ENCODE peak calls at places on chromosome 7, in seven cellular contexts. K, O, H, T, Z, F and D are unnamed samples.

GRCh38 chr7:147861058-147861716 is 729.4 kb upstream of the C7orf33 start:
- DNase-seq in H (no peak), Z (no peak), T (no peak), O (no peak), K (no peak), F (no peak), D (no peak)

GRCh38 chr7:44289341-44290249 is 35.8 kb downstream of the CAMK2B start:
- DNase-seq in O (no peak), K (no peak), F (no peak), Z (no peak), H (peak), T (peak), D (peak)

GRCh38 chr7:29044529-29044928 is 86.4 kb upstream of the TRIL start:
- DNase-seq in T (no peak), O (no peak), H (no peak), Z (no peak), F (no peak), K (no peak), D (no peak)

GRCh38 chr7:157997991-157998505 is 589.6 kb downstream of the PTPRN2 start:
- DNase-seq in Z (no peak), K (no peak), T (no peak), H (no peak), F (no peak), O (no peak), D (no peak)

GRCh38 chr7:131471605-131472004 is 84.8 kb downstream of the PODXL start:
- DNase-seq in Z (no peak), K (no peak), H (no peak), O (no peak), T (no peak), F (no peak), D (no peak)

GRCh38 chr7:141685285-141686035 is 16.5 kb downstream of the DENND11 start:
- DNase-seq in Z (no peak), T (no peak), K (no peak), H (peak), O (no peak), F (no peak), D (no peak)

GRCh38 chr7:122803851-122804250 is 82.4 kb downstream of the CADPS2 start:
- DNase-seq in F (no peak), H (no peak), K (no peak), Z (no peak), O (no peak), T (no peak), D (no peak)

GRCh38 chr7:81682873-81683272 is 87.0 kb downstream of the HGF start:
- DNase-seq in H (no peak), T (no peak), O (no peak), K (no peak), Z (no peak), F (no peak), D (no peak)

GRCh38 chr7:139732471-139733167 is 45.2 kb downstream of the HIPK2 start:
- DNase-seq in F (no peak), Z (no peak), H (no peak), O (no peak), K (no peak), T (no peak), D (no peak)

GRCh38 chr7:52842192-52842900 is 193.1 kb upstream of the POM121L12 start:
- DNase-seq in T (no peak), K (no peak), F (no peak), Z (no peak), O (no peak), H (no peak), D (no peak)

GRCh38 chr7:151785681-151785965 is 91.3 kb downstream of the PRKAG2 start:
- DNase-seq in O (no peak), T (no peak), H (no peak), Z (no peak), F (no peak), K (no peak), D (no peak)

GRCh38 chr7:102064361-102065025 is 222.2 kb upstream of the SH2B2 start:
- DNase-seq in Z (no peak), T (no peak), K (no peak), O (no peak), F (no peak), H (peak), D (no peak)

GRCh38 chr7:108637049-108637621 is 67.5 kb downstream of the DNAJB9 start:
- DNase-seq in T (no peak), F (no peak), O (no peak), K (no peak), Z (no peak), H (peak), D (no peak)

GRCh38 chr7:19982841-19983835 is 209.7 kb upstream of the TMEM196 start:
- DNase-seq in O (peak), H (no peak), K (no peak), F (no peak), T (peak), Z (no peak), D (no peak)

GRCh38 chr7:89332026-89332425 is 536.5 kb upstream of the TEX47 start:
- DNase-seq in O (no peak), K (no peak), H (no peak), Z (no peak), T (no peak), F (no peak), D (no peak)

GRCh38 chr7:155860840-155861479 is 48.7 kb upstream of the SHH start:
- DNase-seq in O (no peak), H (peak), K (no peak), Z (no peak), F (no peak), T (no peak), D (no peak)

GRCh38 chr7:130374507-130374906 is 5.8 kb upstream of the CPA1 start:
- DNase-seq in H (no peak), F (no peak), Z (no peak), K (no peak), T (no peak), O (no peak), D (no peak)

GRCh38 chr7:24591152-24591551 is 17.9 kb downstream of the PALS2 start:
- DNase-seq in F (no peak), O (no peak), Z (no peak), H (no peak), K (no peak), T (no peak), D (no peak)

GRCh38 chr7:143992677-143993076 is 7.4 kb upstream of the OR6B1 start:
- DNase-seq in T (no peak), O (no peak), Z (no peak), K (no peak), H (no peak), F (no peak), D (no peak)

GRCh38 chr7:6209340-6209739 is 63.1 kb downstream of the CYTH3 start:
- DNase-seq in H (no peak), T (no peak), Z (no peak), F (no peak), O (no peak), K (no peak), D (no peak)

GRCh38 chr7:50660830-50661175 is 95.6 kb upstream of the DDC start:
- DNase-seq in H (no peak), F (no peak), K (no peak), O (no peak), T (no peak), Z (no peak), D (no peak)

GRCh38 chr7:45511721-45512422 is 62.3 kb upstream of the ADCY1 start:
- DNase-seq in F (no peak), Z (no peak), O (no peak), H (no peak), K (no peak), T (no peak), D (no peak)

GRCh38 chr7:84025332-84025927 is 169.2 kb downstream of the SEMA3A start:
- DNase-seq in K (no peak), F (no peak), H (no peak), Z (no peak), T (no peak), O (no peak), D (no peak)

GRCh38 chr7:22668971-22669401 is 58.0 kb upstream of the IL6 start:
- DNase-seq in Z (no peak), K (no peak), H (no peak), T (peak), O (no peak), F (no peak), D (no peak)

GRCh38 chr7:143199040-143199439 is 15.8 kb downstream of the TAS2R39 start:
- DNase-seq in H (no peak), F (no peak), Z (no peak), O (no peak), K (no peak), T (no peak), D (no peak)

GRCh38 chr7:43076189-43076605 is 36.2 kb upstream of the HECW1 start:
- DNase-seq in F (peak), H (no peak), O (no peak), K (no peak), T (peak), Z (no peak), D (no peak)

GRCh38 chr7:64636386-64636785 is 29.5 kb upstream of the ZNF107 start:
- DNase-seq in T (no peak), O (no peak), H (no peak), F (no peak), K (no peak), Z (no peak), D (no peak)

GRCh38 chr7:51569581-51569980 is 253.0 kb upstream of the COBL start:
- DNase-seq in F (no peak), Z (no peak), K (no peak), O (no peak), T (no peak), H (no peak), D (no peak)

GRCh38 chr7:132041108-132041507 is 484.7 kb upstream of the PODXL start:
- DNase-seq in F (no peak), H (no peak), T (no peak), O (no peak), Z (no peak), K (no peak), D (no peak)

GRCh38 chr7:16284581-16284980 is 136.8 kb downstream of the CRPPA start:
- DNase-seq in Z (no peak), K (no peak), F (no peak), H (no peak), O (no peak), T (no peak), D (no peak)

GRCh38 chr7:158469396-158470051 is 118.1 kb downstream of the PTPRN2 start:
- DNase-seq in F (no peak), Z (no peak), H (no peak), T (no peak), O (no peak), K (no peak), D (no peak)

GRCh38 chr7:99393363-99394187 is 14.8 kb downstream of the PDAP1 start:
- DNase-seq in F (no peak), T (peak), H (no peak), K (no peak), O (peak), Z (no peak), D (no peak)

GRCh38 chr7:47520408-47520807 is 61.5 kb downstream of the TNS3 start:
- DNase-seq in F (no peak), O (no peak), T (no peak), K (no peak), Z (no peak), H (no peak), D (no peak)

GRCh38 chr7:102063736-102064135 is 222.9 kb upstream of the SH2B2 start:
- DNase-seq in F (no peak), T (peak), H (peak), Z (no peak), K (no peak), O (no peak), D (no peak)

GRCh38 chr7:2120841-2121830 is 111.6 kb downstream of the MAD1L1 start:
- DNase-seq in F (no peak), K (no peak), O (no peak), T (no peak), H (no peak), Z (no peak), D (no peak)

GRCh38 chr7:50834679-50835078 is 52.0 kb upstream of the GRB10 start:
- DNase-seq in Z (no peak), K (no peak), H (no peak), O (no peak), F (no peak), T (no peak), D (no peak)

GRCh38 chr7:37330775-37331174 is 117.9 kb downstream of the ELMO1 start:
- DNase-seq in T (no peak), O (no peak), F (no peak), Z (no peak), H (no peak), K (no peak), D (no peak)

GRCh38 chr7:128915841-128916642 is 5.5 kb upstream of the KCP start:
- DNase-seq in O (no peak), K (no peak), H (no peak), Z (no peak), F (no peak), T (peak), D (no peak)

GRCh38 chr7:601573-602340 is 82.1 kb upstream of the PDGFA start:
- DNase-seq in O (no peak), F (peak), Z (peak), K (peak), H (peak), T (no peak), D (no peak)